ENCODE peak calls at places on chromosome 16, in four cellular contexts. P is ovary, R is upper lobe of right lung, V is transverse colon. M is an unnamed sample.

GRCh38 chr16:47461598-47462266 is 601 bp downstream of the PHKB start:
- DNase-seq in P (no peak), R (no peak), V (peak; percentile 26), M (peak; percentile 86)

GRCh38 chr16:85137323-85138072 is 25.2 kb upstream of the CIBAR2 start:
- DNase-seq in R (peak; percentile 96), P (peak; percentile 98), V (peak; percentile 85), M (no peak)

GRCh38 chr16:86946396-86946795 is 368.0 kb downstream of the FOXL1 start:
- DNase-seq in V (no peak), P (no peak), R (peak; percentile 34), M (no peak)

GRCh38 chr16:74738134-74738541 is 36.5 kb downstream of the FA2H start:
- DNase-seq in R (no peak), V (peak; percentile 39), P (no peak), M (no peak)

GRCh38 chr16:48608452-48608851 is 1.5 kb downstream of the N4BP1 start:
- DNase-seq in V (no peak), P (no peak), R (no peak), M (peak; percentile 81)

GRCh38 chr16:67137605-67138004 is 13.2 kb downstream of the B3GNT9 start:
- DNase-seq in P (no peak), V (no peak), R (no peak), M (no peak)

GRCh38 chr16:89209522-89210044 is 7.9 kb upstream of the ZNF778 start:
- DNase-seq in R (no peak), V (no peak), P (no peak), M (no peak)

GRCh38 chr16:69150146-69150865 is 17.9 kb downstream of the UTP4 start:
- DNase-seq in P (peak; percentile 34), R (no peak), V (peak; percentile 60), M (peak; percentile 73)

GRCh38 chr16:87288753-87289362 is 28.3 kb downstream of the C16orf95 start:
- DNase-seq in P (no peak), R (no peak), V (no peak), M (no peak)

GRCh38 chr16:30094541-30095165 is 1.4 kb downstream of the YPEL3 start:
- DNase-seq in V (no peak), P (peak; percentile 51), R (no peak), M (no peak)

GRCh38 chr16:49097964-49098363 is 183.7 kb downstream of the CBLN1 start:
- DNase-seq in R (no peak), V (no peak), P (no peak), M (no peak)

GRCh38 chr16:30787613-30788378 is 791 bp upstream of the ZNF629 start:
- DNase-seq in R (no peak), V (no peak), P (no peak), M (no peak)

GRCh38 chr16:68642436-68643064 is 2.6 kb upstream of the CDH3 start:
- DNase-seq in R (peak; percentile 84), P (peak; percentile 69), V (no peak), M (no peak)

GRCh38 chr16:15836965-15837611 is 19.7 kb downstream of the MYH11 start:
- DNase-seq in R (no peak), P (no peak), V (no peak), M (no peak)

DNA sequence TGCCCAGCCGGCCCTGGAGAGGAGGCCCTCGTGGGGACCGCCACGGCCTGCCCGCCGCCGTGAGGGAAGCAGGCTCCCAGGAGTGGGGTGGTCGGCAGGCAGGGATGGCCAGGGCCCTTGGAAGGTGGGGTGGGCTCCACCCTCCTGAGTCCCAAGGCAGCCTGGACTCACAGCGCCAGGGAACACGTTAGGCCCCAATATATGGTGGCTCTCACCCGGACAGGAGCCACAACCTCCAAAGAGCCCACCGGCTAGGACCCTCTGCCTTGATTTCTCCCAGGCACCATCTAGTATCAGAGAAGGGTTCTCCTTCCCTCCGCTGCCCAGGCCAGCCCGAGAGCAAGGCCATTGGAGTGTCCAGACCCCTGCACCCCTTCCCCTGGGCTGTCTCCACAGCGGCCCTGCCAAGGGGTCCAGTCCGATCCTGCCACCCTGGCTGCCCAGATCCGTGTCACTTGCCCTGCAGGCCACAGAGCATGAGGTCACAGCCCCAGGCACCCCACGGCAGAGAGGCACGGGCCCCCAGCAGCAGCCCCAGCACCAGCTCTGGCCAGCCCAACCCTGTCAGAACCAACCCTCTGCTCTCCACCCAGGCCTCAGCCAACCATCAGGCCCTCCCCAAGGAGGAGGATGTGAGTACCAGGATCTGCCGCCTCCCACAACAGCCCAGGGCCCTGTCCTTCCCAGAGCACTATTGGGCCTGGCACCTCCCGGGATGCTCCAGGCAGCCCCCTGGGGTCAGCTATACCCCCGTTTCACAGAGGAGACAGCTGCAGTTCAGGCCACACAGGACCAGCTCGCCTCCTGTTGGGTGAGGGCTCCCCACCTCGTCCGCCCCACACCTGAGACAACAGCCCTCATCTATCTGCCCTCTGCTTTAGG is 1.1 kb upstream of the AXIN1 start:
- DNase-seq in V (no peak), R (peak; percentile 72), P (peak; percentile 42), M (no peak)
- H3K4me3 ChIP-seq in V (peak overlapping the region; percentile 56), R (peak overlapping the region; percentile 49), P (peak overlapping the region; percentile 64), M (peak overlapping the region; percentile 32)

GRCh38 chr16:24535827-24536226 is 3.5 kb upstream of the RBBP6 start:
- DNase-seq in P (no peak), R (no peak), V (no peak), M (no peak)
- TF ChIP-seq CTCF in P (no peak), R (no peak), V (no peak), M (no peak)

DNA sequence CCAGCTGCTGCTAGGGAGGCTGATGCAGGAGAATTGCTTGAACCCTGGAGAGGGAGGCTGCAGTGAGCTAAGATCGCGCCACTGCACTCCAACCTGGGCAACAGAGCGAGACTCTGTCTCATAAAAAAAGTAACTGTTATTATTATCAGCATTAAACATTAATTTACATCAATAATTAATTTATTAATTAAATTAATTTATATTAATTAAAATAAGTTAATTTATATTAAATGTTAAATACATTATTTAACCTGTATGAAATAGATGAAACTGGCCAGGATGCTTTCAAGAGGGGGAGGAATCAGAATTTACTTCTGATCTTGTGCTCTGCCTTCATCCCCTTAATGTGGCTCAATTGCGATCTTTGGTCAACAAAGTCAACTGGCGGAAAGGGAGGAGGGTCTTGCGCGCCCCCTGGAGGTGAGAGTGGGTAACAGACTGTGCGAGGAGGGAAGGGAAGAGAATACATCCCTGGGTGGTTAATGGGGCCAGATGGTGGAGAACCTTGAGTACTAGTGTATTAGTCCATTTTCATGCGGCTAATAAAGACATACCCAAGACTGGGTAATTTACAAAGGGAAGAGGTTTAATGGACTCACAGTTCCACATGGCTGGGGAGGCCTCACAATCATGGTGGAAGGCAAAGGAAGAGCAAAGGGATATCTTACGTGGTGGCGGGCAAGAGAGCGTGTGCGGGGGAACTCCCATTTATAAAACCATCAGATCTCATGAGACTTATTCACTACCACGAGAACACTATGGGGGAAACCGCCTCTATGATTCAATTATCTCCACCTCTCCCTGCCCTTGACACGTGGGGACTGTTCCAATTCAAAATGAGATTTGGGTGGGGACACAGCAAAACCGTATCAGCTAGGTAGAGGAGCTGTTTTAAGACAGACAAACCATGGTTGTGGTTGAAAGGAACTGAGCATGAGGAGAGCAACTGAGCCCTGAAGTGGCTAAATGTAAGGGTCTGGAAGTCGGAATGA is 15.7 kb upstream of the CPPED1 start:
- DNase-seq in V (peak; percentile 73), R (peak; percentile 87), P (no peak), M (peak; percentile 79)
- H3K4me3 ChIP-seq in V (no peak overlapping the region), R (no peak overlapping the region), P (no peak overlapping the region), M (no peak overlapping the region)

GRCh38 chr16:25066747-25067631 is 44.6 kb upstream of the LCMT1 start:
- DNase-seq in R (peak; percentile 92), V (peak; percentile 88), P (peak; percentile 84), M (peak; percentile 88)
- TF ChIP-seq CTCF in R (no peak), V (no peak), P (no peak), M (no peak)

GRCh38 chr16:70808371-70808770 is 7.4 kb upstream of the VAC14 start:
- DNase-seq in R (no peak), P (no peak), V (no peak), M (no peak)

GRCh38 chr16:70805380-70805779 is 4.4 kb upstream of the VAC14 start:
- DNase-seq in P (no peak), V (no peak), R (no peak), M (no peak)

GRCh38 chr16:70805787-70806186 is 4.8 kb upstream of the VAC14 start:
- DNase-seq in R (no peak), P (no peak), V (no peak), M (no peak)

GRCh38 chr16:70804729-70805169 is 3.8 kb upstream of the VAC14 start:
- DNase-seq in R (no peak), V (no peak), P (no peak), M (no peak)

DNA sequence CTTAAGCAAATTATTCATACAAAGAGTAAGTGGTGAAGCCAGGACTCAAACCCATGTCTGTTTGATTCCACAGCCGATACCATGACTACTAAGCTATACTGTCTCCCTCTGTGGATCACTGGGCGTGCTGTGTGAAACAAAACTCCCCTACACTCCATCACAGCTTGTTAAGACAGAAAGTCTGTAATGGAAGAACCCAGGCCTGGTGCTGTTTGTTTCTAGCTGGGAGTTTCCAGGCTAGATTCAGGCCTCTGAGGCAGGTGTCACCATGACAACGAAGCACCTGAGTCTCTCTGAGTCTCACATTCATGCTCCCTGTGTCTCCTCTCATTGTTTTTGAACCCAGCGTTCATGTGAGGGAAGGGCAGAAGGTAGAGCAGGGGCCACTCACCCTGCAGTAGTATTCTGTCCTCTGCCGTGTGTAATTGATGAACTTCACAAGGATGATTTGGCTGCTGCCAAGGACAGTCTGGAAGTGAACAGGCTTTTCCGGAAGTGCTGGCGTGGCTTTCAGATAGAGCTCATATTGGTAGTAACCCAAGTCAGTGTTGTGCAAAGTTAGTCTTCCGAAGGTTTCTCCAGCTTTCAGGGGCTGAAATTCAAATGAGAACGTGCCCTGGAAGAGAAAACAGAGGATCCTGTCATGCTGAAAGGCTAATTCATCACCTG is 8.6 kb upstream of the VAC14 start:
- DNase-seq in R (no peak), V (no peak), P (no peak), M (peak; percentile 71)
- H3K4me3 ChIP-seq in R (no peak overlapping the region), V (no peak overlapping the region), P (no peak overlapping the region), M (no peak overlapping the region)

DNA sequence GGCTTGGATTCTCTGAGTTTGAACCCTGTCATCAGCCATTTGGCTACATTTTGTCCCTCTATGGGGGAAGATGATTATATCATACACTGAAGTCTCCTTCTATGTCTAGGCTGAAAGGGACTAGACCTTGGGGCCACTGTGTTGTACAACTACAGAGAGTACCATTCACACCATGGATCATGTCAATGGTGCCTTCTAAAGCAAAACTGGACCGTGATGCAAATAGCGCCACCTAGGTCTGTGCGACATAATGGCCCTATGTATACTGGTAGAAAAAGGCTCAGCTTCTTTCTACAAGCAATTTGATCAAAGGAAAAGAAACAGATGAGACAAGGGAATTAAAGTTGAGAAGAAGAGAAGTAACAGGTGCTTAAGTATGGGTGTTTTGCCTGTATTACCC is 100.7 kb downstream of the LYRM1 start:
- DNase-seq in R (no peak), P (no peak), V (peak; percentile 29), M (peak; percentile 37)
- TF ChIP-seq CTCF in R (peak; percentile 50), P (no peak), V (peak; percentile 19), M (peak; percentile 51)

M was measured in GM12865.